ENCODE peak calls at places on chromosomes 4 and X, in nine cellular contexts. One of them, this sample, is unnamed.

GRCh38 chr4:183600189-183600685 is 58.7 kb downstream of the RWDD4 start:
- DNase-seq in IMR-90: no peak
- DNase-seq in astrocyte of the spinal cord: no peak
- DNase-seq in endothelial cell of umbilical vein: peak
- DNase-seq in H9: peak
- DNase-seq in ovary: no peak
- DNase-seq in osteoblast: no peak
- DNase-seq in suprapubic skin: no peak
- DNase-seq in A549: no peak
- DNase-seq in this sample: no peak

GRCh38 chr4:6116696-6117285 is 83.6 kb downstream of the JAKMIP1 start:
- DNase-seq in IMR-90: no peak
- DNase-seq in astrocyte of the spinal cord: no peak
- DNase-seq in endothelial cell of umbilical vein: no peak
- DNase-seq in H9: no peak
- DNase-seq in ovary: no peak
- DNase-seq in osteoblast: no peak
- DNase-seq in suprapubic skin: no peak
- DNase-seq in A549: no peak
- DNase-seq in this sample: no peak

GRCh38 chr4:5654791-5655190 is 53.6 kb downstream of the EVC2 start:
- DNase-seq in IMR-90: no peak
- DNase-seq in astrocyte of the spinal cord: no peak
- DNase-seq in endothelial cell of umbilical vein: no peak
- DNase-seq in H9: no peak
- DNase-seq in ovary: no peak
- DNase-seq in osteoblast: no peak
- DNase-seq in suprapubic skin: no peak
- DNase-seq in A549: no peak
- DNase-seq in this sample: no peak

GRCh38 chr4:660401-660800 is 13.7 kb downstream of the ATP5ME start:
- DNase-seq in IMR-90: no peak
- DNase-seq in astrocyte of the spinal cord: no peak
- DNase-seq in endothelial cell of umbilical vein: no peak
- DNase-seq in H9: peak
- DNase-seq in ovary: peak
- DNase-seq in osteoblast: peak
- DNase-seq in suprapubic skin: peak
- DNase-seq in A549: no peak
- DNase-seq in this sample: no peak

GRCh38 chr4:99815597-99816011 is 1.0 kb upstream of the DAPP1 start:
- DNase-seq in IMR-90: peak
- DNase-seq in astrocyte of the spinal cord: no peak
- DNase-seq in endothelial cell of umbilical vein: no peak
- DNase-seq in H9: peak
- DNase-seq in ovary: no peak
- DNase-seq in osteoblast: no peak
- DNase-seq in suprapubic skin: no peak
- DNase-seq in A549: no peak
- DNase-seq in this sample: no peak

GRCh38 chr4:126777649-126778048 is 855.1 kb upstream of the INTU start:
- DNase-seq in IMR-90: peak
- DNase-seq in astrocyte of the spinal cord: peak
- DNase-seq in endothelial cell of umbilical vein: peak
- DNase-seq in H9: no peak
- DNase-seq in ovary: no peak
- DNase-seq in osteoblast: peak
- DNase-seq in suprapubic skin: no peak
- DNase-seq in A549: no peak
- DNase-seq in this sample: no peak

GRCh38 chr4:164937576-164938270 is 39.7 kb downstream of the TRIM61 start:
- DNase-seq in IMR-90: peak
- DNase-seq in astrocyte of the spinal cord: no peak
- DNase-seq in endothelial cell of umbilical vein: no peak
- DNase-seq in H9: peak
- DNase-seq in ovary: peak
- DNase-seq in osteoblast: no peak
- DNase-seq in suprapubic skin: no peak
- DNase-seq in A549: no peak
- DNase-seq in this sample: no peak

GRCh38 chr4:513327-513726 is 14.3 kb downstream of the PIGG start:
- DNase-seq in IMR-90: no peak
- DNase-seq in astrocyte of the spinal cord: no peak
- DNase-seq in endothelial cell of umbilical vein: no peak
- DNase-seq in H9: no peak
- DNase-seq in ovary: no peak
- DNase-seq in osteoblast: peak
- DNase-seq in suprapubic skin: no peak
- DNase-seq in A549: no peak
- DNase-seq in this sample: no peak

GRCh38 chrX:119482497-119483480 is 14.5 kb downstream of the SLC25A5 start:
- DNase-seq in IMR-90: peak
- DNase-seq in astrocyte of the spinal cord: peak
- DNase-seq in endothelial cell of umbilical vein: peak
- DNase-seq in H9: peak
- DNase-seq in ovary: peak
- DNase-seq in osteoblast: peak
- DNase-seq in suprapubic skin: no peak
- DNase-seq in A549: peak
- DNase-seq in this sample: peak

GRCh38 chr4:68359508-68359907 is 9.6 kb upstream of the YTHDC1 start:
- DNase-seq in IMR-90: no peak
- DNase-seq in astrocyte of the spinal cord: no peak
- DNase-seq in endothelial cell of umbilical vein: no peak
- DNase-seq in H9: no peak
- DNase-seq in ovary: no peak
- DNase-seq in osteoblast: no peak
- DNase-seq in suprapubic skin: no peak
- DNase-seq in A549: no peak
- DNase-seq in this sample: no peak

GRCh38 chr4:76622717-76623116 is 187.7 kb downstream of the SHROOM3 start:
- DNase-seq in IMR-90: no peak
- DNase-seq in astrocyte of the spinal cord: no peak
- DNase-seq in endothelial cell of umbilical vein: no peak
- DNase-seq in H9: no peak
- DNase-seq in ovary: no peak
- DNase-seq in osteoblast: no peak
- DNase-seq in suprapubic skin: no peak
- DNase-seq in A549: no peak
- DNase-seq in this sample: no peak

GRCh38 chrX:151970027-151970426 is 4.4 kb downstream of the GABRE start:
- DNase-seq in IMR-90: no peak
- DNase-seq in astrocyte of the spinal cord: no peak
- DNase-seq in endothelial cell of umbilical vein: no peak
- DNase-seq in H9: no peak
- DNase-seq in ovary: no peak
- DNase-seq in osteoblast: no peak
- DNase-seq in suprapubic skin: no peak
- DNase-seq in A549: no peak
- DNase-seq in this sample: no peak

GRCh38 chr4:141636771-141637460 is 533 bp downstream of the IL15 start:
- DNase-seq in IMR-90: peak
- DNase-seq in astrocyte of the spinal cord: peak
- DNase-seq in endothelial cell of umbilical vein: peak
- DNase-seq in H9: peak
- DNase-seq in ovary: peak
- DNase-seq in osteoblast: peak
- DNase-seq in suprapubic skin: peak
- DNase-seq in A549: peak
- DNase-seq in this sample: peak

GRCh38 chr4:120870279-120870673 is 52.2 kb downstream of the PRDM5 start:
- DNase-seq in IMR-90: no peak
- DNase-seq in astrocyte of the spinal cord: no peak
- DNase-seq in endothelial cell of umbilical vein: no peak
- DNase-seq in H9: peak
- DNase-seq in ovary: no peak
- DNase-seq in osteoblast: no peak
- DNase-seq in suprapubic skin: no peak
- DNase-seq in A549: no peak
- DNase-seq in this sample: no peak
- TF ChIP-seq CTCF in IMR-90: no peak
- TF ChIP-seq CTCF in astrocyte of the spinal cord: no peak
- TF ChIP-seq CTCF in endothelial cell of umbilical vein: no peak
- TF ChIP-seq CTCF in H9: peak
- TF ChIP-seq CTCF in ovary: no peak
- TF ChIP-seq CTCF in osteoblast: no peak
- TF ChIP-seq CTCF in suprapubic skin: no peak
- TF ChIP-seq CTCF in A549: no peak
- TF ChIP-seq CTCF in this sample: peak

DNA sequence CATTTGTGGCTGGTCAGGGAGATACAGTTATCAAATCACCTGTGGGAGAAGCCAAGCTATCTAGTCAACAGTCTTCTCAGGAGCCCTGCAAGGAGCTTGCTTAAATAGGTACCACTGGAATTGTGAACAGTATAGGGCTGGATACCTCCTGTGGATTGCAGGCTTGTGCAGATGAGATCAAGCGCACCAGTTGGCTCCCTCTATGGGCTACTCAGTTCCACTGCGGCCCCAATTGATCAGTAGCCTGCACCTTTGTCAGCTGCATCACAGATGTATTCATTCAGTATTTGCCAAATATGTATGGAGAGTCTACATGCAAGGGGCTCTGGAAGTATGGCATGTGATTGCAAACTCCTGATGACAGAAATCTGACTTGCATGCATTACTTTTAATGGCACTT is 28.6 kb downstream of the TEX13A start:
- DNase-seq in IMR-90: no peak
- DNase-seq in astrocyte of the spinal cord: peak
- DNase-seq in endothelial cell of umbilical vein: peak
- DNase-seq in H9: peak
- DNase-seq in ovary: no peak
- DNase-seq in osteoblast: no peak
- DNase-seq in suprapubic skin: no peak
- DNase-seq in A549: no peak
- DNase-seq in this sample: peak
- TF ChIP-seq CTCF in IMR-90: no peak
- TF ChIP-seq CTCF in astrocyte of the spinal cord: peak
- TF ChIP-seq CTCF in endothelial cell of umbilical vein: peak
- TF ChIP-seq CTCF in H9: peak
- TF ChIP-seq CTCF in ovary: no peak
- TF ChIP-seq CTCF in osteoblast: peak
- TF ChIP-seq CTCF in suprapubic skin: no peak
- TF ChIP-seq CTCF in A549: no peak
- TF ChIP-seq CTCF in this sample: peak

GRCh38 chr4:42750091-42750490 is 93.2 kb upstream of the ATP8A1 start:
- DNase-seq in IMR-90: no peak
- DNase-seq in astrocyte of the spinal cord: no peak
- DNase-seq in endothelial cell of umbilical vein: peak
- DNase-seq in H9: no peak
- DNase-seq in ovary: no peak
- DNase-seq in osteoblast: no peak
- DNase-seq in suprapubic skin: no peak
- DNase-seq in A549: no peak
- DNase-seq in this sample: no peak
- TF ChIP-seq CTCF in IMR-90: no peak
- TF ChIP-seq CTCF in astrocyte of the spinal cord: no peak
- TF ChIP-seq CTCF in endothelial cell of umbilical vein: no peak
- TF ChIP-seq CTCF in H9: peak
- TF ChIP-seq CTCF in ovary: no peak
- TF ChIP-seq CTCF in osteoblast: no peak
- TF ChIP-seq CTCF in suprapubic skin: no peak
- TF ChIP-seq CTCF in A549: no peak
- TF ChIP-seq CTCF in this sample: peak

GRCh38 chr4:155208258-155209054 is at the start of gene NPY2R:
- DNase-seq in IMR-90: no peak
- DNase-seq in astrocyte of the spinal cord: no peak
- DNase-seq in endothelial cell of umbilical vein: peak
- DNase-seq in H9: peak
- DNase-seq in ovary: no peak
- DNase-seq in osteoblast: peak
- DNase-seq in suprapubic skin: no peak
- DNase-seq in A549: peak
- DNase-seq in this sample: no peak
- TF ChIP-seq CTCF in IMR-90: no peak
- TF ChIP-seq CTCF in astrocyte of the spinal cord: peak
- TF ChIP-seq CTCF in endothelial cell of umbilical vein: peak
- TF ChIP-seq CTCF in H9: peak
- TF ChIP-seq CTCF in ovary: no peak
- TF ChIP-seq CTCF in osteoblast: no peak
- TF ChIP-seq CTCF in suprapubic skin: no peak
- TF ChIP-seq CTCF in A549: peak
- TF ChIP-seq CTCF in this sample: no peak

DNA sequence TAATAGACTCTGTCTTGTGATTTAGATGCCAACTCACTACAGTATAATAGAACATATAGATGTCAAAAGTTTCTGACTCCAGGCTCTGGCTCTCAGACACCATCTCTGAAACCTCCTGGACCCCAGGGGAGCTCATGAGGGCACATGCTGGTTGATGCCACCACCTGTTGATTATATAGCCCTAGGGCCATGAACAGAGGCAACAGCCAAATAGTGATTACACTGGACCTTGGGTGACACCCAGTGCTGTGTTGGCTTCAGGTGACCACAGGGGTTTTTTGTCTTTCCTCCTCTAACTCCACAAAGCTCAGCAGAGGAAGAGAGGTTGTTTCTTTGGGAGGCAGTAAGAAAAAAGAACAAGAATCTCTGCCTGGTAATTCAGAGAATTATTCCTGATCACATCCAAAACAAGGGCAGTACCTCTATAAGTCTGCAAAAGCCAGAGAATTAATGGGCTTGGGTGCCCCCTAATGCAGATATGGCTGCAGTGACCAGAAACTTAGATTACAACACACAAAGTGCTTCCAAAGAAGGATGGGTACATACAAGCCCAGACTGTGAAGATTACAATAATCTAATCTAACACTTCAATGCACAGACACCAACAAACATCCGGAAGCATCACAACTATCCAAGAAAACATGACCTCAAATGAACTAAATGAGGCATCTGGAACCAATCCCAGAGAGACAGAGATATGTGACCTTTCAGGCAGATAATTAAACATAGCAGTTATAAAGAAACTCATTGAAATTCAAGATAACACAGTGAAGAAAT is 1920.6 kb downstream of the ARAP2 start:
- DNase-seq in IMR-90: peak
- DNase-seq in astrocyte of the spinal cord: peak
- DNase-seq in endothelial cell of umbilical vein: no peak
- DNase-seq in H9: peak
- DNase-seq in ovary: no peak
- DNase-seq in osteoblast: no peak
- DNase-seq in suprapubic skin: no peak
- DNase-seq in A549: no peak
- DNase-seq in this sample: no peak
- TF ChIP-seq CTCF in IMR-90: peak
- TF ChIP-seq CTCF in astrocyte of the spinal cord: peak
- TF ChIP-seq CTCF in endothelial cell of umbilical vein: no peak
- TF ChIP-seq CTCF in H9: peak
- TF ChIP-seq CTCF in ovary: no peak
- TF ChIP-seq CTCF in osteoblast: no peak
- TF ChIP-seq CTCF in suprapubic skin: no peak
- TF ChIP-seq CTCF in A549: no peak
- TF ChIP-seq CTCF in this sample: no peak

This sample was measured in GM13977.